ENCODE peak calls at places on chromosomes 4 and X, in seven cellular contexts. A is D721Med, L is progenitor cell of endocrine pancreas, K is choroid plexus epithelial cell, I is prostate gland, U is foreskin fibroblast, X is uterus. T is an unnamed sample.

GRCh38 chrX:109270580-109271484 is 211.1 kb downstream of the GUCY2F start:
- DNase-seq in A (no peak), L (no peak), K (peak), I (peak), U (peak), X (no peak), T (peak)

GRCh38 chr4:7421356-7422097 is 13.2 kb downstream of the PSAPL1 start:
- DNase-seq in A (peak), L (no peak), K (no peak), I (no peak), U (no peak), X (peak), T (no peak)

GRCh38 chr4:68476191-68476590 is 28.9 kb downstream of the TMPRSS11E start:
- DNase-seq in A (no peak), L (no peak), K (no peak), I (no peak), U (peak), X (no peak), T (no peak)

GRCh38 chr4:20618729-20619128 is 81.5 kb upstream of the PACRGL start:
- DNase-seq in A (no peak), L (no peak), K (no peak), I (no peak), U (no peak), X (no peak), T (no peak)

GRCh38 chrX:153861733-153862300 is 24.2 kb downstream of the L1CAM start:
- DNase-seq in A (no peak), L (no peak), K (no peak), I (no peak), U (no peak), X (no peak), T (no peak)

GRCh38 chr4:84493092-84493850 is 5.8 kb downstream of the NKX6-1 start:
- DNase-seq in A (no peak), L (no peak), K (no peak), I (no peak), U (peak), X (no peak), T (no peak)

GRCh38 chrX:18354369-18355329 is at the start of gene SCML2:
- DNase-seq in A (no peak), L (peak), K (peak), I (peak), U (peak), X (peak), T (peak)

GRCh38 chr4:171433674-171434073 is 379.5 kb upstream of the GALNTL6 start:
- DNase-seq in A (no peak), L (no peak), K (no peak), I (no peak), U (no peak), X (no peak), T (no peak)

GRCh38 chrX:43165343-43165920 is 387.5 kb upstream of the PPP1R2C start:
- DNase-seq in A (no peak), L (no peak), K (no peak), I (no peak), U (no peak), X (no peak), T (no peak)

GRCh38 chr4:76651616-76652015 is 216.6 kb downstream of the SHROOM3 start:
- DNase-seq in A (no peak), L (no peak), K (no peak), I (no peak), U (peak), X (no peak), T (no peak)

GRCh38 chr4:818106-818921 is 7.6 kb downstream of the CPLX1 start:
- DNase-seq in A (no peak), L (no peak), K (no peak), I (no peak), U (no peak), X (no peak), T (no peak)

GRCh38 chr4:47824844-47825243 is 13.0 kb downstream of the CORIN start:
- DNase-seq in A (no peak), L (no peak), K (no peak), I (no peak), U (no peak), X (no peak), T (no peak)

GRCh38 chr4:57607616-57608150 is 497.5 kb upstream of the IGFBP7 start:
- DNase-seq in A (no peak), L (no peak), K (no peak), I (no peak), U (no peak), X (no peak), T (no peak)

GRCh38 chr4:140049024-140049923 is 104.7 kb downstream of the MAML3 start:
- DNase-seq in A (no peak), L (no peak), K (peak), I (peak), U (peak), X (peak), T (peak)

GRCh38 chrX:42106556-42106955 is 183.2 kb upstream of the CASK start:
- DNase-seq in A (no peak), L (no peak), K (no peak), I (no peak), U (no peak), X (no peak), T (no peak)

GRCh38 chr4:2799971-2800690 is 7.2 kb downstream of the SH3BP2 start:
- DNase-seq in A (no peak), L (no peak), K (peak), I (no peak), U (peak), X (no peak), T (no peak)

GRCh38 chrX:40949071-40949470 is 136.2 kb upstream of the USP9X start:
- DNase-seq in A (no peak), L (no peak), K (no peak), I (no peak), U (no peak), X (no peak), T (no peak)

GRCh38 chrX:101229155-101229554 is 9.6 kb downstream of the DRP2 start:
- DNase-seq in A (no peak), L (no peak), K (peak), I (no peak), U (peak), X (no peak), T (no peak)

GRCh38 chrX:112654871-112655270 is 24.9 kb downstream of the LHFPL1 start:
- DNase-seq in A (no peak), L (no peak), K (peak), I (no peak), U (no peak), X (no peak), T (no peak)

GRCh38 chr4:48985976-48986653 is at the start of gene CWH43:
- DNase-seq in A (no peak), L (peak), K (no peak), I (peak), U (peak), X (no peak), T (no peak)

GRCh38 chr4:835148-836002 is 9.4 kb upstream of the CPLX1 start:
- DNase-seq in A (no peak), L (no peak), K (no peak), I (no peak), U (no peak), X (no peak), T (no peak)

GRCh38 chr4:687048-687974 is 1.6 kb downstream of the SLC49A3 start:
- DNase-seq in A (no peak), L (no peak), K (peak), I (no peak), U (peak), X (peak), T (no peak)

GRCh38 chrX:123184858-123185251 is 777 bp downstream of the GRIA3 start:
- DNase-seq in A (peak), L (no peak), K (no peak), I (no peak), U (peak), X (peak), T (no peak)

GRCh38 chr4:84632092-84632491 is 49.2 kb downstream of the CDS1 start:
- DNase-seq in A (no peak), L (no peak), K (peak), I (no peak), U (peak), X (no peak), T (no peak)

GRCh38 chr4:76634239-76634638 is 199.2 kb downstream of the SHROOM3 start:
- DNase-seq in A (no peak), L (no peak), K (peak), I (no peak), U (peak), X (no peak), T (no peak)

GRCh38 chr4:126839066-126839465 is 793.7 kb upstream of the INTU start:
- DNase-seq in A (no peak), L (no peak), K (peak), I (no peak), U (peak), X (no peak), T (no peak)

GRCh38 chr4:54230479-54231418 is 1.7 kb downstream of the PDGFRA start:
- DNase-seq in A (no peak), L (peak), K (peak), I (no peak), U (peak), X (peak), T (peak)

GRCh38 chr4:184506527-184507121 is 32.3 kb upstream of the IRF2 start:
- DNase-seq in A (no peak), L (no peak), K (no peak), I (no peak), U (peak), X (no peak), T (peak)

GRCh38 chr4:168388890-168389289 is 70.3 kb upstream of the DDX60 start:
- DNase-seq in A (no peak), L (no peak), K (peak), I (no peak), U (peak), X (no peak), T (no peak)

GRCh38 chr4:186554485-186554884 is 882 bp downstream of the MTNR1A start:
- DNase-seq in A (no peak), L (no peak), K (peak), I (peak), U (peak), X (no peak), T (no peak)
- TF ChIP-seq CTCF in A (no peak), L (peak), K (peak), I (no peak), U (no peak), X (no peak), T (no peak)

GRCh38 chrX:36856849-36857248 is 151.3 kb upstream of the FAM47C start:
- DNase-seq in A (no peak), L (no peak), K (peak), I (no peak), U (no peak), X (no peak), T (no peak)
- TF ChIP-seq CTCF in A (no peak), L (no peak), K (peak), I (no peak), U (no peak), X (no peak), T (no peak)

DNA sequence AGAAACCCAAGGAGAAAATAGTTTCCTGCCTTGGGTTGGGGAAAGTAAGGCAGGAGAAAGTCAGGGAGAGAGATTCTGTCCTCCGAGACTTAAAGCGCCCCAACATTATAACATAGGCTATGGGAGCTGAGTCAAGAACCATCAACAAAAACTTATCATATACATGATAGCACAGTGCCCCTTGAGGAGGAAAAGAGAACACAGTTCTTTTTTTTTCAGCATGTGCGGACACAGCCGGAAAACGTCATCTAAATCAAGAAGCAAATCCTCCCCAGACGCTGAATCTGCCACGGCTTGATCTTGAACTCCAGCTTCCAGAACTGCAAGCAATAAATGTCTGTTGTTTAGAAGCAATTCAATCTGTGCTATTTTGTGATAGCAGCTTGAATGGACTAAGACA is 549.6 kb upstream of the PRKX start:
- DNase-seq in A (no peak), L (no peak), K (no peak), I (no peak), U (peak), X (no peak), T (no peak)
- TF ChIP-seq CTCF in A (peak), L (peak), K (no peak), I (no peak), U (no peak), X (no peak), T (peak)

GRCh38 chr4:40630335-40631021 is 814 bp upstream of the RBM47 start:
- DNase-seq in A (no peak), L (peak), K (no peak), I (peak), U (no peak), X (no peak), T (peak)
- TF ChIP-seq CTCF in A (no peak), L (no peak), K (no peak), I (no peak), U (no peak), X (no peak), T (no peak)

DNA sequence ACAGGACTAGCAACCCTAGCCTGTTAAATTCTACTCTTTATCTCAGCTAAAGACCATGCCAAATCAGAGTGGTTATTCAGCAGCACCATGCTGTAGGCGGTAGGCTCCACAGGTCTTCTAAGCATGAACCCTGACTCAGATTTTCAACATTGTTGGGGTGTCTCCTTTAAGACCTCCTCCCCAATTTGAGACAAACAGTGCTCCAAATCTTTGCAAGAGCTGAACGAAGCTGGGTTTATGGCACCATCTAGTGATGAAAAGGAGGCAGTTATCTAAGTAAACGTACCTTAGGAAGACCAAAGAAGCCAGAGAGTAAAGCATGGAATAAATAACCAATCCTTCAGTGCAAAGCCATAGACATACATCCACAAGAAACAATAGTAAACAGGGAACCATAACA is 334.5 kb upstream of the SLC7A11 start:
- DNase-seq in A (no peak), L (no peak), K (peak), I (no peak), U (peak), X (no peak), T (no peak)
- TF ChIP-seq CTCF in A (peak), L (peak), K (peak), I (peak), U (peak), X (no peak), T (peak)

GRCh38 chr4:24175707-24176106 is 285.9 kb upstream of the PPARGC1A start:
- DNase-seq in A (no peak), L (no peak), K (no peak), I (no peak), U (no peak), X (no peak), T (no peak)
- TF ChIP-seq CTCF in A (no peak), L (no peak), K (no peak), I (no peak), U (no peak), X (no peak), T (no peak)